ENCODE peak calls at places on chromosome 22, in five cellular contexts. V, C, W, F and Z are unnamed samples.

GRCh38 chr22:48098243-48098935 is 1335.9 kb downstream of the TBC1D22A start:
- DNase-seq in V (peak; percentile 1), C (no peak), W (peak; percentile 10), F (no peak), Z (no peak)

GRCh38 chr22:19800761-19801244 is 40.2 kb downstream of the TBX1 start:
- DNase-seq in V (no peak), C (no peak), W (no peak), F (no peak), Z (peak; percentile 12)

GRCh38 chr22:48517039-48518030 is 1310.3 kb downstream of the BRD1 start:
- DNase-seq in V (no peak), C (no peak), W (no peak), F (no peak), Z (no peak)

GRCh38 chr22:36136988-36137387 is 23.6 kb downstream of the APOL3 start:
- DNase-seq in V (no peak), C (no peak), W (no peak), F (no peak), Z (no peak)

GRCh38 chr22:24503137-24503850 is 8.2 kb downstream of the UPB1 start:
- DNase-seq in V (peak; percentile 40), C (no peak), W (peak; percentile 90), F (peak; percentile 61), Z (peak; percentile 67)

GRCh38 chr22:24134090-24134846 is 47.0 kb upstream of the SUSD2 start:
- DNase-seq in V (no peak), C (no peak), W (peak; percentile 79), F (peak; percentile 45), Z (peak; percentile 62)

GRCh38 chr22:39439170-39439569 is 17.6 kb upstream of the MGAT3 start:
- DNase-seq in V (no peak), C (no peak), W (peak; percentile 72), F (no peak), Z (no peak)

GRCh38 chr22:19730662-19731360 is 7.5 kb downstream of the GP1BB start:
- DNase-seq in V (peak; percentile 87), C (peak; percentile 93), W (peak; percentile 67), F (peak; percentile 80), Z (peak; percentile 93)

GRCh38 chr22:19492504-19493174 is 12.9 kb downstream of the CDC45 start:
- DNase-seq in V (no peak), C (no peak), W (no peak), F (no peak), Z (no peak)

GRCh38 chr22:30877662-30878515 is 90.7 kb downstream of the MORC2 start:
- DNase-seq in V (no peak), C (no peak), W (no peak), F (no peak), Z (no peak)

GRCh38 chr22:36486619-36487384 is 5.4 kb upstream of the TXN2 start:
- DNase-seq in V (no peak), C (peak; percentile 32), W (no peak), F (peak; percentile 58), Z (no peak)

GRCh38 chr22:50444663-50445062 is 30.2 kb downstream of the SBF1 start:
- DNase-seq in V (no peak), C (no peak), W (no peak), F (peak; percentile 62), Z (no peak)

GRCh38 chr22:36587289-36588154 is 58.6 kb upstream of the EIF3D start:
- DNase-seq in V (no peak), C (no peak), W (no peak), F (no peak), Z (peak; percentile 38)

GRCh38 chr22:28188480-28188879 is 269.4 kb upstream of the PITPNB start:
- DNase-seq in V (no peak), C (no peak), W (no peak), F (no peak), Z (no peak)

GRCh38 chr22:34841321-34841901 is 224.5 kb upstream of the ISX start:
- DNase-seq in V (no peak), C (no peak), W (no peak), F (no peak), Z (no peak)

GRCh38 chr22:37618072-37618656 is 9.5 kb downstream of the GGA1 start:
- DNase-seq in V (no peak), C (no peak), W (peak; percentile 40), F (no peak), Z (no peak)

GRCh38 chr22:42294034-42294985 is 23.9 kb upstream of the TCF20 start:
- DNase-seq in V (no peak), C (peak; percentile 72), W (no peak), F (peak; percentile 64), Z (no peak)

GRCh38 chr22:38748487-38749136 is 7.2 kb downstream of the SUN2 start:
- DNase-seq in V (no peak), C (no peak), W (no peak), F (no peak), Z (no peak)

GRCh38 chr22:32474635-32475427 is at the start of gene FBXO7:
- DNase-seq in V (peak; percentile 94), C (peak; percentile 91), W (peak; percentile 73), F (peak; percentile 93), Z (peak; percentile 98)

GRCh38 chr22:40289991-40290459 is 56.3 kb upstream of the ADSL start:
- DNase-seq in V (no peak), C (no peak), W (peak; percentile 60), F (peak; percentile 27), Z (no peak)

GRCh38 chr22:39953101-39953500 is 7.1 kb upstream of the TMA7B start:
- DNase-seq in V (no peak), C (no peak), W (no peak), F (no peak), Z (no peak)

GRCh38 chr22:24920029-24920428 is 26.5 kb downstream of the LHFPL7 start:
- DNase-seq in V (no peak), C (no peak), W (no peak), F (no peak), Z (no peak)

GRCh38 chr22:48751539-48752437 is 1075.9 kb downstream of the BRD1 start:
- DNase-seq in V (no peak), C (no peak), W (no peak), F (no peak), Z (no peak)

GRCh38 chr22:26542831-26543230 is 30.6 kb upstream of the TFIP11 start:
- DNase-seq in V (no peak), C (no peak), W (peak; percentile 63), F (no peak), Z (no peak)

GRCh38 chr22:48307941-48308340 is 1519.7 kb downstream of the BRD1 start:
- DNase-seq in V (no peak), C (no peak), W (no peak), F (no peak), Z (no peak)

GRCh38 chr22:33605201-33605600 is 315.1 kb downstream of the LARGE1 start:
- DNase-seq in V (no peak), C (no peak), W (no peak), F (no peak), Z (no peak)

GRCh38 chr22:48567213-48567975 is 1260.3 kb downstream of the BRD1 start:
- DNase-seq in V (no peak), C (no peak), W (no peak), F (no peak), Z (peak; percentile 38)

GRCh38 chr22:17767236-17768065 is 6.8 kb downstream of the BID start:
- DNase-seq in V (no peak), C (no peak), W (no peak), F (no peak), Z (no peak)

GRCh38 chr22:25406510-25407210 is 157.8 kb upstream of the GRK3 start:
- DNase-seq in V (no peak), C (no peak), W (no peak), F (no peak), Z (peak; percentile 65)

GRCh38 chr22:17116931-17117330 is 4.2 kb downstream of the TMEM121B start:
- DNase-seq in V (no peak), C (no peak), W (no peak), F (no peak), Z (no peak)

GRCh38 chr22:20648306-20648903 is 125.5 kb upstream of the SERPIND1 start:
- DNase-seq in V (no peak), C (no peak), W (no peak), F (no peak), Z (no peak)

GRCh38 chr22:41517172-41518047 is 26.9 kb downstream of the POLR3H start:
- DNase-seq in V (peak; percentile 81), C (peak; percentile 70), W (no peak), F (peak; percentile 81), Z (peak; percentile 85)

DNA sequence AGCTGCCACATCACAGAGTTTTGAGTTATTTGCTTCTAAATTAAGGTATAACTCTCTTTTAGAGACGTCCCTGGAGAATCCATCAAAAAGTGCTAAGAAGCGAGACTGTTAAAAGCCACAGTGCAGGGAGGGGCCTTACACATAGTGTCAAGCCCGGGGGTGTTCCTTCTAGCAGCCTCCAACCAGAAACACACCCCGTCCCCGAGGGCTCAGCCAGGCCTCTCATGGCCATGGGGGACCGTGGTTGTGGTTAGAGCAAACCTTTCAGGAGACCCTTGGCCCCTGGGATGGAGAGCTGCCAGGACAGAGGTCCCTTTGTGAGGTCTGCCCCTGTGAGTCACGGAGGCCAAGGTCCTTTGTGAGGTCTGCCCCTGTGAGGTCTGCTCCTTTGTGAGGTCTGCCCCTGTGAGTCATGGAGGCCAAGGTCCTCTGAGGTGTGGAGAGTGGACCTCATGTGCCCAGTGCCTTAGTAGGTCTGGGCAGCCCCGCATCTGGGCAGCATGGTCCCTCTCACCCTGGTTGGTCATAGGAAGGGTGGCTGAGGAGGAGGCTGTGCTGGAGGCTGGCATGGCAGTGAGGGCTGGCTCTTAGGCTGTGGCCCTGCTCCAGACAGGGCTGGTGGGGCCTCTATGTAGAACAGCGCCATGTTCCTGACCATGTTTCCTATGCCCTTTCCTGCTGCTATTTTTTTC is 5.4 kb downstream of the GNAZ start:
- DNase-seq in V (no peak), C (no peak), W (no peak), F (no peak), Z (no peak)
- TF ChIP-seq CTCF in V (no peak), C (no peak), W (no peak), F (no peak), Z (no peak)

GRCh38 chr22:45969801-45970464 is 7.0 kb downstream of the WNT7B start:
- DNase-seq in V (no peak), C (no peak), W (no peak), F (no peak), Z (no peak)

GRCh38 chr22:45968751-45969413 is 8.1 kb downstream of the WNT7B start:
- DNase-seq in V (no peak), C (no peak), W (no peak), F (no peak), Z (no peak)

GRCh38 chr22:45968003-45968650 is 8.8 kb downstream of the WNT7B start:
- DNase-seq in V (no peak), C (no peak), W (no peak), F (no peak), Z (no peak)

GRCh38 chr22:45970709-45971388 is 6.1 kb downstream of the WNT7B start:
- DNase-seq in V (no peak), C (no peak), W (no peak), F (no peak), Z (no peak)

GRCh38 chr22:45969414-45969799 is 7.6 kb downstream of the WNT7B start:
- DNase-seq in V (no peak), C (no peak), W (no peak), F (no peak), Z (no peak)
- TF ChIP-seq CTCF in V (no peak), C (peak; percentile 37), W (no peak), F (no peak), Z (no peak)

GRCh38 chr22:29491012-29491411 is 11.0 kb downstream of the NEFH start:
- DNase-seq in V (no peak), C (no peak), W (no peak), F (no peak), Z (no peak)
- TF ChIP-seq CTCF in V (no peak), C (no peak), W (no peak), F (no peak), Z (no peak)

DNA sequence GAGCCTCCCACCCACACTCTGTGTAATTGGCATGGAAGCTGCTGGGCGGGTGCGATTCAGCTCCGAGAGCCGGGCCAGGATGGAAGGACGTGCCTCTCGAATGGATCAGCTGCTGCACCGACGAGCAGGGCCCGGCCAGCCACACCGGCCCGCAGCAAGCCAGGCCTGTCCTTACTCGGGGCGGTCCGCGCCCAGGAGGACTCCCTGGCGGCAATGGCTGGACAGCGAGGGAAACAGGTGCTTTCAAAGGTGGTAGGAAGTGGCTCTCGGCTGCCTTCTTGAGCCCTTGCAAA is 4.4 kb upstream of the SHISAL1 start:
- DNase-seq in V (no peak), C (no peak), W (no peak), F (no peak), Z (no peak)
- TF ChIP-seq CTCF in V (no peak), C (no peak), W (no peak), F (no peak), Z (no peak)